ENCODE peak calls at places on chromosome 1, in four cellular contexts. F, P, Y and Q are unnamed samples.

GRCh38 chr1:108089482-108089881 is 110.7 kb downstream of the SLC25A24 start:
- DNase-seq in F (no peak), Y (no peak), P (no peak), Q (no peak)

GRCh38 chr1:41626616-41627375 is 142.3 kb upstream of the EDN2 start:
- DNase-seq in P (no peak), F (peak), Y (peak), Q (no peak)

GRCh38 chr1:221315330-221315729 is 426.6 kb downstream of the DUSP10 start:
- DNase-seq in F (no peak), Y (no peak), P (no peak), Q (no peak)

GRCh38 chr1:7253118-7253480 is 467.8 kb downstream of the CAMTA1 start:
- DNase-seq in Y (no peak), P (no peak), F (peak), Q (no peak)

GRCh38 chr1:247357781-247358211 is 26.1 kb upstream of the ZNF496 start:
- DNase-seq in F (no peak), P (no peak), Y (peak), Q (peak)

GRCh38 chr1:97571760-97572159 is 349.1 kb downstream of the DPYD start:
- DNase-seq in F (no peak), Y (no peak), P (no peak), Q (no peak)

GRCh38 chr1:193730017-193730416 is 543.6 kb upstream of the B3GALT2 start:
- DNase-seq in F (no peak), Y (no peak), P (no peak), Q (no peak)

GRCh38 chr1:7373936-7374760 is 396.9 kb upstream of the VAMP3 start:
- DNase-seq in Y (peak), F (peak), P (no peak), Q (no peak)

GRCh38 chr1:181021811-181022434 is 747 bp downstream of the STX6 start:
- DNase-seq in P (peak), Y (peak), F (peak), Q (peak)

GRCh38 chr1:245953876-245954660 is 553.0 kb downstream of the SMYD3 start:
- DNase-seq in P (no peak), F (no peak), Y (peak), Q (no peak)

DNA sequence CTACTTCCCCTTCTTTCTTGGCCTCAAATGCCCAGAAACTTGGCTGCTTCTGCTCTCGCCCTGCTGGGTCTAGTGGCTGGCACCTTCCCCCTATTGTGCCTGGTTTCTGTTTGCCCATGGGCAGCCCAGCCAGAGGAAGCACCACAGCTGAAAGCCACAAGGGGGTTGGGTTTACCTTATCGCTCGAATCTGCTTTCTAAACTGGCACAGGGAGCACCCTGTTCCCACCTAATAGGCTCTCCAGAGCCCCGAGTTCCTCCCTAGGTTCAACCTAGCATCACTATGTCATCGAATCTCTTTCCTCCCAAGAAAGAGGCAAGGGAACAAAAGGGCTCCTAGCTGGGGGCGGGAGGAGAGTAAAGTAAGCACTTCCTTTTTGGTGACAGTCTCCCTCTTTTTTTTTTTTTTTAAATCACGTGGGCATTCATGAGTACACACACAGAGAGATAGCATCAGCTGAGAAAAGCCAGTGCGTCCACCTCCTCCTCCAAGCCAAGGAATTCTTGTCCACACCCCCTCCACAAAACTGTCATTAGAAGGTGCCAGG is 72.8 kb downstream of the PLEKHA6 start:
- DNase-seq in F (peak), Y (peak), P (peak), Q (no peak)
- TF ChIP-seq CTCF in F (no peak), Y (peak), P (no peak), Q (no peak)

DNA sequence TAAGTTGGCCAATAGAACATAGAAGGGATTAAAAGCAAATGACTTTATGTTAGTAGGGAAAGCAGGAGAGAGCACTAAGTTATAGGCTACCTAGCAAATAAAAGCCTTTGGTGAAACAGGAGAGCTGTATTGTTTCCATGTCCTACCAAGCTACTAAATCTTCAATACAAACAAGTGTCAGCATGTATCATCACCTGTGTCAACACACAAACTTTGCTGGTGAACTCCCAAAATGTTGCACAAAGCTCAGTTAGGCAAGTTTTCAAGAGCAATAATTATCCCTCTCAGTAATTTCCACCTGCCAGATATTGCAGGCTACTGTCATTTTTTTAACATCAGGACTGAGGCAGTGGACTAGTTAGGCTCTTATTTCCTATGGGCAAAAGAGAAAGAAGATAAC is 77.7 kb upstream of the ADAM30 start:
- DNase-seq in Y (peak), F (no peak), P (no peak), Q (no peak)
- H3K4me3 ChIP-seq in Y (no peak), F (no peak), P (no peak), Q (no peak)

DNA sequence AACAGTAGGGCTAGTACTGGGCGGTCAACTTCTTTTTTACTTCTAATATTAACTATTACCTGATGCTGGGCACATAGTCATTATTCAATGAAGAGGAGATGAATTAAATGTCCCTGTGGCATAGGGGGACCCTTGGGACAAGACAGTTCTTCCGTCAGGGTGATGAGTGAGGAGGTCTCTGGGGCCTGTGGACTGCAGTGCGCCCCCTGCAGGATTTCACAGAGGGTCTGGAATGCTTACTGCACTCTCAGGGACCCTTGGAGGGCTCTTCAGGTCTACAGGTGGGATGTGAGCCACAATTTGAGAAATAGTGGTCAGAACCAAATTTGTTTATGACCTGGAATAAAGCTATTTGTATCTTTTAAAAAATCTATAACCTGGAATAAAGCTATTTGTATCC is 149.4 kb downstream of the FAM78B start:
- DNase-seq in F (no peak), Y (no peak), P (no peak), Q (no peak)
- TF ChIP-seq CTCF in F (no peak), Y (no peak), P (no peak), Q (no peak)

GRCh38 chr1:201504179-201504631 is 2.7 kb downstream of the CSRP1 start:
- DNase-seq in F (no peak), Y (no peak), P (no peak), Q (no peak)

GRCh38 chr1:201505505-201505893 is 1.4 kb downstream of the CSRP1 start:
- DNase-seq in Y (peak), F (no peak), P (no peak), Q (no peak)

GRCh38 chr1:201506573-201507567 is at the start of gene CSRP1:
- DNase-seq in F (peak), P (peak), Y (peak), Q (peak)

GRCh38 chr1:201504799-201505504 is 2.0 kb downstream of the CSRP1 start:
- DNase-seq in Y (no peak), F (no peak), P (no peak), Q (no peak)

GRCh38 chr1:201506092-201506491 is 831 bp downstream of the CSRP1 start:
- DNase-seq in P (no peak), Y (no peak), F (no peak), Q (no peak)
- H3K4me3 ChIP-seq in P (peak), Y (peak), F (peak), Q (peak)

DNA sequence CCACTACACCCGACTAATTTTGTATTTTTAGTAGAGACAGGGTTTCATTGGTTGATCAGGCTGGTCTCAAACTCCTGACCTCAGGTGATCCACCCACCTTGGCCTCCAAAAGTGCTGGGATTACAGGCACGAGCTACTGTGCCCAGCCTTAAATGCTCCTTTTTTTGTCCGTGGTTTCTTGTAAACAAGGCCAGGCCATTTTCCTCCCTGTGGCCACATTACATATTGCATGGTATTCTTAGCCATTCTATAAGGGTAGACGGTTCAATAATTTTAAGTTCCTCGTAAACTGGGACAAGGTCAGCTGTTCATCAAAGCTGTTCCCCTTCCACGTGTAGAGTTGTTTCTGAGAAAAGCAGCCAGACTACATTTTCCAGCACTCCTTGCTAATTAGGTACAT is 10.3 kb upstream of the LUZP1 start:
- DNase-seq in Y (no peak), P (no peak), F (no peak), Q (no peak)
- TF ChIP-seq CTCF in Y (peak), P (no peak), F (no peak), Q (no peak)

DNA sequence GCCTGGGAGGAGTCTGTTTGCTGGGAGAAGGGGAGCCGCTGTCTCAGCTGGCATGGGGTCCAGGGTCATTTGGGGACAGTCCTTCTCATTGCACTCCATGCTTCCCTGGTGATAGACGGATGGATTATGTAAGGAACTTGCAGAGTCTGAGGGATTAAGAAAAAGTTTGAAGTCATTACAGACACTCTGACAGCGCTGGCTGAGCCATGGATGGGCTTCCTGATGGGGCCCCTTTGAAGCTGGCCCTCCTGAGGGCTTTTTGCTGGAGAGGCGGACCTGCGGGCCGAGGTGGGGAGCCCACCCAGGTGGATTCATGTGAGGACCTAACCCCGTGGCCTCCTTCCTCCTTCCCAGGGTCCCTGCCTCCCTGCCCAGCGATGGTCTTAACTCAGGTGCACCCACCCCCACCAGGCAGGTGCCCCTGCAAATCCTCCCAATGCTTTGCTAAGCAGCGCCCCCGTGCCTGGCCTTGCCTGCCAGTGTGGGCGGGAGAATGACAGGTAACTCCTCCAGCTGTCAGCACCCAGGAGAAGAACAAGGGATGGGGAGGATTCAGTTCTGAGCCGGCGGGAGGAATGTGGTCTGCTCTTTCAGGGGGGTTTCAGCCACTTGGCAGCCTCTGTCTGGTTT is 24.2 kb upstream of the C1orf174 start:
- DNase-seq in Y (no peak), P (no peak), F (no peak), Q (no peak)
- H3K4me3 ChIP-seq in Y (no peak), P (no peak), F (no peak), Q (no peak)

DNA sequence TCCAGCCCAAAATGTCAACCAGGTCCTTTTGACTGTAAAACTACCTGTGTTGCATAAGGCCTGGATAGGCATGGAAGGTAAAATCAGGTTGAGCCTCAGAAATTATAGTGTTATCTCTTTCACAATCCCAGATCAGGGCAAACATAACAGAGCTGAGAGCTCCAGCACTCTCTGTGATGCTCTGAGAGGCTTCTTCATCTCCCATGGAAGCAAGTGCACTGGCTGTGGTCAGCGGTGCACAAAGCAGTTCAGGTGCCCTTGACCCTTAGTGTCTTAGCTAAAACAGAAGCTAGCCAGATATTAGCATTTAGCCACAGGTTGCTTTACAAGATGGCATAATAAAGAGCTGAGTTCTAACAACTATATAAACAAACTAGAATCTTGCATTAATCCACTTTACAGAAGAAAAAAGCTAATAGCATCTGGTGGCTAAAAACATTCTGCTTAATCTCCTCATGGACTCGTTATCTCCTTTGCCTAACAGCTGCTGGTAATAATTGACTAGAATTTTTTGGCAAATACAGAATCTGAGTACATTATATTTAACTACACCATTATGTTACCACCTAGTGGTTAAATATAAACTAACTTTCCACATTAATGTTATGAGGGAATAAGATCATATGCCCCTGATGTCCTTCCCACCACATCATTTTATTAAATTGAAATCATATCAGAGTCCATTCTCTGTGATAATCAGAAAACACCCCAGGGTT is 25.6 kb upstream of the POGK start:
- DNase-seq in F (no peak), P (no peak), Y (no peak), Q (no peak)
- TF ChIP-seq CTCF in F (no peak), P (no peak), Y (peak), Q (no peak)

DNA sequence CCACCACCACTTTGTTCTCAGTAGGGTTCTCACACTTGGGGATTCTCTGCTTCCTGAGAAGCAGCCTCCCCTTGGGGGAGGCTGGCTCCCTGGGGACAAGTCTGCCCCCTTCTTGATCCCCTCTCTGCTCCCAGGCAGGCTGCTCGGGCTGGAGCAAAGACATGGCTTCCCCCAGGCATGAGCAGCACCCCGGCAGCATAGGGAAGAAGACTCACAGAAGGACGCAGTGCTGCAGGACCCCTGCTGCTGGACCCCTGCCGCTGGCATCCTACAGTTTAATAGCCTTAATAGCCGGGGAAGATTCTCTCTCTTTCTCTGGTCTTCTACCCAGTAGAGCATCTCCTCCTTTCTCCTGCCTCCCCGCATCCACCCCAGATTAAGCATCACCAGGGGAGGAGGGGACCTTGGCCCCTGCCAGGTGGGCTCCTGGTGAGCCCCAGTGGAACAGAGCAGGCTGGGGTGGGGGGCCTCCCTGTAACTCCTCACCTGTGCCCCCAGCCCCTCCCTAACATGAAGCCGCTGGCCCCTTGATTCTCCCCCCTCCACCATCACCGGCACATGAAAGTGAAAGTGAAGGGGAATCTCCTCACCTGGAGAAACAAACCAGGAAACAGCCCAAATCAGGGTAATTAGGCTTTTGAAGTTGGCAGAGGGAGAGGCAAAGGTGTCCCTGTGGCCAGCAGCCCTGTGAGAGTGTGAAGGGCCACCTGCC is 2.5 kb downstream of the WNT3A start:
- DNase-seq in F (peak), P (no peak), Y (no peak), Q (peak)
- H3K4me3 ChIP-seq in F (no peak), P (no peak), Y (no peak), Q (no peak)

DNA sequence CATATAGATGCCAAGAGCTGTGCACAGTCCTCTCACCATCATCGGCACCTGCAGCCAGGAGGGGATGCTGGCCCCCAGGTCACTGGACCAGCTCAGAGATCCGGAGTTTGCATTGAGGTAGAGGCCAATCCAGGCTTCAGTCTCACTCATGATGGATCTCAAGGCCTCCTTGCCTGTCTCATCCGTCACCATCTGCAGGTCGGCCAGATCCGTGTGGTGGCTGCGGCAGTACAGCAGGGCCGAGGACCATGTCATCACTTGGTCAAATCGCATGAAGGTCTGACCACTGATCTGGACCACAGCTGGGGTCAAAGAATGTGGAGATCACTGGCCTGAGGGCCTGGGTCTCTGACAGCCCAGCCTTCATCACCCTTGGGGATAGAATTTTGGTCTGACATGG is 6.6 kb downstream of the CLEC20A start:
- DNase-seq in P (no peak), F (peak), Y (no peak), Q (peak)
- TF ChIP-seq CTCF in P (no peak), F (no peak), Y (no peak), Q (no peak)

GRCh38 chr1:109687641-109688499 is at the start of gene GSTM1:
- DNase-seq in F (peak), Y (peak), P (no peak), Q (peak)
- H3K4me3 ChIP-seq in F (no peak), Y (no peak), P (peak), Q (no peak)